ENCODE peak calls at places on chromosome 20, in ten cellular contexts. V is NCI-H1417; S is CD8-positive, alpha-beta memory T cell; Y is effector memory CD4-positive, alpha-beta T cell; R is esophagus muscularis mucosa; X is left cardiac atrium; C is stimulated activated naive CD4-positive, alpha-beta T cell treated with Interleukin-2 at 50 U/mL for 16 hours; K is stimulated activated CD4-positive, alpha-beta T cell treated with anti-CD3 and anti-CD28 coated beads, Interleukin-1b, Interleukin-23, amount 100 ng/mL, for 1 hour; G is lung microvascular endothelial cell; O is kidney. E is an unnamed sample.

GRCh38 chr20:4919047-4919704 is 82.1 kb downstream of the SLC23A2 start:
- DNase-seq in R (no peak), C (no peak), X (no peak), G (no peak), Y (no peak), V (peak; percentile 8), K (no peak), S (no peak), O (no peak), E (no peak)

GRCh38 chr20:61459705-61460104 is 207.6 kb downstream of the CDH4 start:
- DNase-seq in O (no peak), Y (no peak), V (no peak), X (no peak), G (no peak), S (no peak), R (no peak), K (no peak), C (no peak), E (no peak)

GRCh38 chr20:43655937-43656336 is 11.0 kb upstream of the MYBL2 start:
- DNase-seq in R (no peak), V (no peak), O (no peak), X (no peak), K (no peak), G (no peak), S (no peak), C (no peak), Y (no peak), E (no peak)

GRCh38 chr20:8389381-8390368 is 257.6 kb downstream of the PLCB1 start:
- DNase-seq in C (no peak), S (no peak), G (peak; percentile 77), R (no peak), Y (no peak), X (no peak), K (no peak), O (no peak), V (peak; percentile 79), E (no peak)

GRCh38 chr20:45470262-45470931 is 844 bp downstream of the WFDC2 start:
- DNase-seq in R (no peak), C (no peak), Y (no peak), V (no peak), K (no peak), O (peak; percentile 95), S (no peak), G (peak; percentile 8), X (peak; percentile 43), E (no peak)

GRCh38 chr20:39853664-39854063 is 835.4 kb downstream of the MAFB start:
- DNase-seq in K (no peak), G (no peak), Y (no peak), O (no peak), V (no peak), X (no peak), S (no peak), C (no peak), R (no peak), E (no peak)

GRCh38 chr20:16083639-16084280 is 489.5 kb downstream of the KIF16B start:
- DNase-seq in O (no peak), S (no peak), G (no peak), V (no peak), C (no peak), K (no peak), Y (no peak), R (no peak), X (no peak), E (no peak)

GRCh38 chr20:57625181-57625958 is 5.1 kb upstream of the ZBP1 start:
- DNase-seq in K (no peak), R (peak; percentile 47), C (no peak), S (no peak), V (no peak), G (no peak), O (peak; percentile 35), X (no peak), Y (no peak), E (no peak)

GRCh38 chr20:44073675-44074071 is 113.3 kb downstream of the JPH2 start:
- DNase-seq in Y (no peak), C (no peak), G (no peak), S (no peak), O (no peak), V (no peak), R (peak; percentile 88), K (no peak), X (no peak), E (no peak)

GRCh38 chr20:37627060-37627766 is 66.6 kb upstream of the CTNNBL1 start:
- DNase-seq in R (no peak), K (no peak), C (no peak), V (no peak), G (peak; percentile 75), Y (no peak), X (peak; percentile 64), S (no peak), O (no peak), E (no peak)

GRCh38 chr20:3282271-3283221 is 43.6 kb upstream of the SLC4A11 start:
- DNase-seq in K (no peak), S (no peak), R (no peak), G (no peak), O (no peak), Y (no peak), C (no peak), V (no peak), X (no peak), E (no peak)

GRCh38 chr20:53146201-53146891 is 174.2 kb downstream of the TSHZ2 start:
- DNase-seq in G (no peak), S (no peak), C (peak; percentile 61), K (no peak), O (no peak), R (no peak), X (no peak), Y (no peak), V (no peak), E (no peak)

GRCh38 chr20:2794202-2794748 is 6.2 kb downstream of the CPXM1 start:
- DNase-seq in O (no peak), K (no peak), R (no peak), C (no peak), V (no peak), Y (no peak), X (no peak), S (no peak), G (no peak), E (no peak)

GRCh38 chr20:46828471-46828870 is 66.2 kb upstream of the EYA2 start:
- DNase-seq in K (no peak), G (no peak), V (no peak), O (no peak), X (no peak), R (no peak), Y (no peak), S (no peak), C (no peak), E (no peak)

GRCh38 chr20:7673841-7674240 is 266.4 kb downstream of the HAO1 start:
- DNase-seq in V (no peak), C (no peak), R (no peak), X (no peak), K (no peak), Y (no peak), O (no peak), S (no peak), G (no peak), E (no peak)

GRCh38 chr20:37081717-37082289 is 14.0 kb downstream of the RBL1 start:
- DNase-seq in R (no peak), O (no peak), C (peak; percentile 6), K (peak; percentile 5), G (peak; percentile 36), Y (peak; percentile 23), V (no peak), S (no peak), X (no peak), E (peak; percentile 33)

GRCh38 chr20:12825180-12825579 is 183.6 kb upstream of the SPTLC3 start:
- DNase-seq in G (no peak), O (no peak), K (no peak), S (no peak), R (no peak), Y (no peak), X (no peak), V (no peak), C (no peak), E (no peak)

GRCh38 chr20:35311409-35311808 is 19.2 kb upstream of the FAM83C start:
- DNase-seq in S (no peak), G (no peak), O (no peak), Y (no peak), C (peak; percentile 67), K (no peak), R (no peak), V (no peak), X (no peak), E (no peak)

GRCh38 chr20:63395723-63396122 is 34.6 kb upstream of the CHRNA4 start:
- DNase-seq in Y (no peak), O (no peak), S (no peak), V (no peak), G (no peak), C (no peak), X (no peak), K (no peak), R (no peak), E (no peak)

GRCh38 chr20:25739615-25740320 is 43.1 kb upstream of the ZNF337 start:
- DNase-seq in V (no peak), G (peak; percentile 40), R (no peak), Y (no peak), K (no peak), S (peak; percentile 19), O (no peak), C (no peak), X (no peak), E (no peak)

GRCh38 chr20:36919715-36920333 is 31.7 kb downstream of the SAMHD1 start:
- DNase-seq in K (no peak), C (no peak), O (no peak), G (peak; percentile 79), V (peak; percentile 32), S (peak; percentile 6), Y (no peak), R (no peak), X (no peak), E (no peak)

E was measured in natural killer cell.